ENCODE peak calls at places on chromosome 3, in nine cellular contexts. Q, D, J, O, F, E, L, Z and X are unnamed samples.

GRCh38 chr3:31041161-31041978 is 146.9 kb upstream of the GADL1 start:
- DNase-seq in Q (no peak), D (peak; percentile 40), J (no peak), O (peak; percentile 76), F (no peak), E (no peak), L (no peak), Z (no peak), X (peak; percentile 28)

GRCh38 chr3:183490653-183491052 is 62.2 kb upstream of the MCF2L2 start:
- DNase-seq in Q (no peak), D (peak; percentile 23), J (no peak), O (peak; percentile 95), F (no peak), E (peak; percentile 49), L (peak; percentile 48), Z (no peak), X (peak; percentile 21)

GRCh38 chr3:138908815-138909214 is 38.1 kb downstream of the FOXL2 start:
- DNase-seq in Q (no peak), D (no peak), J (no peak), O (no peak), F (no peak), E (no peak), L (no peak), Z (no peak), X (no peak)

GRCh38 chr3:73727854-73728253 is 103.1 kb upstream of the PDZRN3 start:
- DNase-seq in Q (no peak), D (no peak), J (no peak), O (no peak), F (no peak), E (no peak), L (no peak), Z (no peak), X (no peak)

GRCh38 chr3:82294609-82295008 is 533.2 kb upstream of the GBE1 start:
- DNase-seq in Q (no peak), D (no peak), J (no peak), O (no peak), F (no peak), E (no peak), L (peak; percentile 67), Z (no peak), X (no peak)

GRCh38 chr3:84960581-84960980 is 1.8 kb downstream of the CADM2 start:
- DNase-seq in Q (no peak), D (no peak), J (no peak), O (peak; percentile 47), F (no peak), E (no peak), L (no peak), Z (no peak), X (no peak)

GRCh38 chr3:2354702-2355101 is 256.0 kb downstream of the CNTN4 start:
- DNase-seq in Q (no peak), D (peak; percentile 54), J (peak; percentile 22), O (peak; percentile 19), F (no peak), E (no peak), L (no peak), Z (peak; percentile 15), X (peak; percentile 83)

GRCh38 chr3:8095724-8096123 is 405.9 kb upstream of the LMCD1 start:
- DNase-seq in Q (no peak), D (peak; percentile 49), J (no peak), O (peak; percentile 72), F (no peak), E (no peak), L (no peak), Z (no peak), X (peak; percentile 36)

GRCh38 chr3:156209631-156210336 is 89.4 kb downstream of the KCNAB1 start:
- DNase-seq in Q (no peak), D (peak; percentile 38), J (no peak), O (no peak), F (no peak), E (no peak), L (no peak), Z (no peak), X (no peak)

GRCh38 chr3:14235003-14235876 is 56.6 kb downstream of the LSM3 start:
- DNase-seq in Q (no peak), D (no peak), J (no peak), O (no peak), F (no peak), E (peak; percentile 44), L (no peak), Z (no peak), X (no peak)

GRCh38 chr3:105284876-105285275 is 81.8 kb upstream of the ALCAM start:
- DNase-seq in Q (no peak), D (no peak), J (no peak), O (no peak), F (no peak), E (no peak), L (no peak), Z (no peak), X (no peak)

GRCh38 chr3:152769523-152769922 is 65.4 kb upstream of the P2RY1 start:
- DNase-seq in Q (no peak), D (no peak), J (no peak), O (no peak), F (no peak), E (no peak), L (no peak), Z (no peak), X (no peak)

GRCh38 chr3:184368804-184369183 is 7.3 kb downstream of the POLR2H start:
- DNase-seq in Q (no peak), D (no peak), J (no peak), O (no peak), F (no peak), E (peak; percentile 66), L (no peak), Z (no peak), X (peak; percentile 46)

GRCh38 chr3:2869905-2870304 is 240.3 kb downstream of the IL5RA start:
- DNase-seq in Q (no peak), D (no peak), J (no peak), O (no peak), F (no peak), E (no peak), L (no peak), Z (no peak), X (no peak)

GRCh38 chr3:160447544-160447943 is 2.0 kb downstream of the TRIM59 start:
- DNase-seq in Q (no peak), D (no peak), J (no peak), O (no peak), F (no peak), E (no peak), L (no peak), Z (no peak), X (no peak)

GRCh38 chr3:171384101-171384891 is 75.9 kb downstream of the TNIK start:
- DNase-seq in Q (no peak), D (no peak), J (no peak), O (peak; percentile 62), F (no peak), E (no peak), L (no peak), Z (no peak), X (peak; percentile 38)

GRCh38 chr3:39103791-39104552 is 3.5 kb downstream of the GORASP1 start:
- DNase-seq in Q (no peak), D (no peak), J (no peak), O (no peak), F (no peak), E (no peak), L (no peak), Z (no peak), X (no peak)

GRCh38 chr3:39104961-39105686 is 2.3 kb downstream of the GORASP1 start:
- DNase-seq in Q (no peak), D (no peak), J (no peak), O (no peak), F (no peak), E (no peak), L (no peak), Z (no peak), X (no peak)

GRCh38 chr3:39102504-39103323 is 4.7 kb downstream of the GORASP1 start:
- DNase-seq in Q (no peak), D (no peak), J (no peak), O (no peak), F (no peak), E (no peak), L (no peak), Z (no peak), X (no peak)

GRCh38 chr3:39101022-39101689 is 6.3 kb downstream of the GORASP1 start:
- DNase-seq in Q (peak; percentile 85), D (peak; percentile 35), J (no peak), O (peak; percentile 77), F (no peak), E (peak; percentile 47), L (peak; percentile 55), Z (no peak), X (no peak)

DNA sequence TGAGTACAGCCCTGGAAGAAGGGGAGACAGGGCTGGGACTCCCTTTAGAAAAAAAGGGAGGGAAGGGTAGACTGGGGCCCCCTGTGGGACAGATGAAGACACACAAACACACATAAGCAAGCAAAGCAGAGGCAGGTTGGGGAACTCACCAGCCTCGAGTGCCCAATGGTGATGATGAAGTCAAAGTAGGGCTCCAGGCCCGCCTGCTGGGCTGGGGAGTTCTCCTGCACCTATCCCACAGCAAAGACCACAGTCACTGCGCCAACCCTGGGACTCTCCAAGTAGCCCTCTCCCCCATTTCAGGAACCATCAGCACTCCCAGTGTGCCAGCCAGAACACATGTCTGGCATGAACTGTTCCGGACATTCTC is 4.1 kb downstream of the GORASP1 start:
- DNase-seq in Q (peak; percentile 43), D (no peak), J (no peak), O (peak; percentile 68), F (no peak), E (no peak), L (no peak), Z (no peak), X (no peak)
- H3K27ac ChIP-seq in Q (no peak overlapping the region), D (no peak overlapping the region), J (peak overlapping the region; percentile 9), O (no peak overlapping the region), F (no peak overlapping the region), E (no peak overlapping the region), L (no peak overlapping the region), Z (peak overlapping the region; percentile 99), X (no peak overlapping the region)

GRCh38 chr3:46984591-46985459 is 5.4 kb downstream of the NBEAL2 start:
- DNase-seq in Q (no peak), D (no peak), J (no peak), O (no peak), F (no peak), E (no peak), L (no peak), Z (no peak), X (no peak)
- H3K4me1 ChIP-seq in Q (peaks cover 78% of the 10 kb centered on the region), D (peaks cover 10% of the 10 kb centered on the region), J (peaks cover 11% of the 10 kb centered on the region), O (peaks cover 19% of the 10 kb centered on the region), F (no peaks in the 10 kb centered on the region), E (peaks cover 98% of the 10 kb centered on the region), L (peaks cover 42% of the 10 kb centered on the region), Z (no peaks in the 10 kb centered on the region), X (no peaks in the 10 kb centered on the region)

GRCh38 chr3:5791558-5791957 is 604.1 kb downstream of the EDEM1 start:
- DNase-seq in Q (no peak), D (no peak), J (no peak), O (no peak), F (no peak), E (no peak), L (no peak), Z (no peak), X (no peak)

GRCh38 chr3:5784656-5785055 is 597.1 kb downstream of the EDEM1 start:
- DNase-seq in Q (no peak), D (no peak), J (no peak), O (no peak), F (no peak), E (no peak), L (no peak), Z (no peak), X (peak; percentile 36)

GRCh38 chr3:5787863-5788488 is 600.5 kb downstream of the EDEM1 start:
- DNase-seq in Q (no peak), D (peak; percentile 53), J (peak; percentile 57), O (no peak), F (peak; percentile 15), E (no peak), L (no peak), Z (peak; percentile 38), X (peak; percentile 56)
- TF ChIP-seq CTCF in Q (peak; percentile 48), D (no peak), J (no peak), O (no peak), F (no peak), E (no peak), L (no peak), Z (no peak), X (peak; percentile 56)

GRCh38 chr3:193548406-193548805 is 6.3 kb downstream of the ATP13A4 start:
- DNase-seq in Q (no peak), D (no peak), J (no peak), O (no peak), F (no peak), E (no peak), L (no peak), Z (no peak), X (peak; percentile 74)
- H3K27ac ChIP-seq in Q (no peak overlapping the region), D (no peak overlapping the region), J (no peak overlapping the region), O (no peak overlapping the region), F (no peak overlapping the region), E (no peak overlapping the region), L (no peak overlapping the region), Z (no peak overlapping the region), X (no peak overlapping the region)